ENCODE peak calls at places on chromosomes 16 and 17, in eight cellular contexts. One of them, this sample, is unnamed.

GRCh38 chr17:40499551-40500189 is 1.8 kb downstream of the TNS4 start:
- DNase-seq in SK-N-SH: peak; percentile 84
- DNase-seq in body of pancreas: peak; percentile 88
- DNase-seq in Peyer's patch: peak; percentile 92
- DNase-seq in hepatocyte: peak; percentile 87
- DNase-seq in left lung: peak; percentile 90
- DNase-seq in BE2C: peak; percentile 86
- DNase-seq in HCT116: no peak
- DNase-seq in this sample: no peak

GRCh38 chr16:55189975-55190636 is 133.9 kb upstream of the IRX6 start:
- DNase-seq in Peyer's patch: no peak
- DNase-seq in body of pancreas: no peak
- DNase-seq in SK-N-SH: no peak
- DNase-seq in BE2C: no peak
- DNase-seq in hepatocyte: no peak
- DNase-seq in left lung: no peak
- DNase-seq in HCT116: no peak
- DNase-seq in this sample: no peak

GRCh38 chr17:7807206-7807605 is 26.8 kb upstream of the KDM6B start:
- DNase-seq in BE2C: no peak
- DNase-seq in left lung: no peak
- DNase-seq in Peyer's patch: no peak
- DNase-seq in hepatocyte: no peak
- DNase-seq in HCT116: no peak
- DNase-seq in body of pancreas: no peak
- DNase-seq in SK-N-SH: no peak
- DNase-seq in this sample: no peak

GRCh38 chr17:66240630-66241029 is 11.4 kb upstream of the APOH start:
- DNase-seq in hepatocyte: no peak
- DNase-seq in Peyer's patch: no peak
- DNase-seq in SK-N-SH: no peak
- DNase-seq in HCT116: no peak
- DNase-seq in BE2C: no peak
- DNase-seq in body of pancreas: no peak
- DNase-seq in left lung: no peak
- DNase-seq in this sample: no peak

GRCh38 chr17:39700148-39700987 is 504 bp downstream of the ERBB2 start:
- DNase-seq in left lung: peak; percentile 84
- DNase-seq in SK-N-SH: no peak
- DNase-seq in Peyer's patch: peak; percentile 69
- DNase-seq in BE2C: no peak
- DNase-seq in HCT116: no peak
- DNase-seq in body of pancreas: no peak
- DNase-seq in hepatocyte: peak; percentile 73
- DNase-seq in this sample: no peak

GRCh38 chr17:57033296-57033695 is 51.8 kb upstream of the AKAP1 start:
- DNase-seq in body of pancreas: peak; percentile 60
- DNase-seq in left lung: no peak
- DNase-seq in hepatocyte: no peak
- DNase-seq in Peyer's patch: no peak
- DNase-seq in SK-N-SH: no peak
- DNase-seq in HCT116: no peak
- DNase-seq in BE2C: no peak
- DNase-seq in this sample: no peak

GRCh38 chr16:81492965-81493754 is 48.6 kb downstream of the CMIP start:
- DNase-seq in Peyer's patch: no peak
- DNase-seq in hepatocyte: no peak
- DNase-seq in body of pancreas: no peak
- DNase-seq in HCT116: peak; percentile 16
- DNase-seq in BE2C: no peak
- DNase-seq in left lung: no peak
- DNase-seq in SK-N-SH: no peak
- DNase-seq in this sample: no peak

GRCh38 chr16:55498101-55498500 is 10.8 kb upstream of the LPCAT2 start:
- DNase-seq in left lung: no peak
- DNase-seq in SK-N-SH: no peak
- DNase-seq in Peyer's patch: no peak
- DNase-seq in HCT116: no peak
- DNase-seq in body of pancreas: no peak
- DNase-seq in BE2C: no peak
- DNase-seq in hepatocyte: no peak
- DNase-seq in this sample: no peak

GRCh38 chr17:79023886-79024771 is at the start of gene C1QTNF1:
- DNase-seq in hepatocyte: peak; percentile 75
- DNase-seq in BE2C: peak; percentile 63
- DNase-seq in SK-N-SH: peak; percentile 95
- DNase-seq in left lung: peak; percentile 87
- DNase-seq in Peyer's patch: peak; percentile 76
- DNase-seq in HCT116: no peak
- DNase-seq in body of pancreas: peak; percentile 35
- DNase-seq in this sample: no peak

GRCh38 chr17:40621019-40621418 is 26.6 kb downstream of the SMARCE1 start:
- DNase-seq in body of pancreas: no peak
- DNase-seq in BE2C: no peak
- DNase-seq in Peyer's patch: no peak
- DNase-seq in hepatocyte: no peak
- DNase-seq in HCT116: no peak
- DNase-seq in SK-N-SH: no peak
- DNase-seq in left lung: no peak
- DNase-seq in this sample: no peak

GRCh38 chr17:46167826-46168569 is 25.2 kb downstream of the KANSL1 start:
- DNase-seq in HCT116: no peak
- DNase-seq in body of pancreas: no peak
- DNase-seq in Peyer's patch: no peak
- DNase-seq in hepatocyte: peak; percentile 31
- DNase-seq in left lung: no peak
- DNase-seq in SK-N-SH: no peak
- DNase-seq in BE2C: no peak
- DNase-seq in this sample: no peak

GRCh38 chr16:709651-710499 is 4.3 kb upstream of the FBXL16 start:
- DNase-seq in hepatocyte: peak; percentile 71
- DNase-seq in left lung: no peak
- DNase-seq in Peyer's patch: no peak
- DNase-seq in HCT116: no peak
- DNase-seq in SK-N-SH: peak; percentile 91
- DNase-seq in body of pancreas: peak; percentile 68
- DNase-seq in BE2C: peak; percentile 95
- DNase-seq in this sample: no peak

GRCh38 chr16:72856797-72857196 is 191.1 kb downstream of the ZFHX3 start:
- DNase-seq in BE2C: peak; percentile 52
- DNase-seq in HCT116: no peak
- DNase-seq in left lung: no peak
- DNase-seq in SK-N-SH: peak; percentile 54
- DNase-seq in body of pancreas: no peak
- DNase-seq in hepatocyte: peak; percentile 32
- DNase-seq in Peyer's patch: no peak
- DNase-seq in this sample: no peak

GRCh38 chr16:30924086-30924714 is 828 bp downstream of the FBXL19 start:
- DNase-seq in HCT116: no peak
- DNase-seq in Peyer's patch: no peak
- DNase-seq in body of pancreas: no peak
- DNase-seq in BE2C: no peak
- DNase-seq in hepatocyte: peak; percentile 38
- DNase-seq in SK-N-SH: peak; percentile 67
- DNase-seq in left lung: peak; percentile 86
- DNase-seq in this sample: no peak

GRCh38 chr17:17269926-17270773 is 10.9 kb downstream of the COPS3 start:
- DNase-seq in SK-N-SH: no peak
- DNase-seq in left lung: no peak
- DNase-seq in BE2C: peak; percentile 12
- DNase-seq in hepatocyte: no peak
- DNase-seq in Peyer's patch: no peak
- DNase-seq in body of pancreas: no peak
- DNase-seq in HCT116: peak; percentile 8
- DNase-seq in this sample: no peak
- TF ChIP-seq CTCF in SK-N-SH: peak; percentile 55
- TF ChIP-seq CTCF in left lung: no peak
- TF ChIP-seq CTCF in BE2C: peak; percentile 36
- TF ChIP-seq CTCF in hepatocyte: peak; percentile 24
- TF ChIP-seq CTCF in Peyer's patch: peak; percentile 20
- TF ChIP-seq CTCF in body of pancreas: no peak
- TF ChIP-seq CTCF in HCT116: peak; percentile 64
- TF ChIP-seq CTCF in this sample: peak; percentile 46

DNA sequence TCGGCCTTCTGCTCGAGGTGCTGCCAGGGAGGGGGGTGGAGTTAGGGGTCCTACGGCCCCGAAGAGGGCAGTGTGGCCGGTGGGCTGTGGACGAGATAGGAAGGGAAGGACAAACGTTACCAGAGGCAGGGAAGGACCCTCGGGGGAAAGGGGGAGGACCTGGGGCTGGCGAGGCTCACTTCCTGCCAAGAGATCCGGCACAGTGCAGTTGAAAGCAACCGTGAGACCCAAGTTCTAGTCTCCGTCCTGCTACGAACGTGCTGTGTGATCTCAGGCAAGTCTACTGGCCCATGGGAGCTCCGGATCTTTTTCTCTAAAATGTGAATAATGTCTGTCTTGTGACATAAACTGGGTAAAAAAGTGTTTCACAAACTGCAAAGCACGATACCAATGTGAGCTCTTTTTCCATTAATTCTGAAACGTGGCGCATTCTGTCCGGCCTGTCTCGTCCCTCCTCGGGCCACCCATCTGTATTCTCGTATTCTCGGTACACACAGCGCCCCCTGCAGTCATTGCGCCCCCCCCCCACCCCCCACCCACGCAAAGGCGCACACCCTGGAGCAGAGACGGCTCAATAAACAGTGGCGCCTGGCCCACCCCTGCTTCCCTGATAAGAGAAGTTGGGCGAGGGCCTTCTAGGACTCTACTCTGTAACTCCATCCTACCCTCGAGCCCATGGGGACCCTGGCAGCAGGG is 8.8 kb downstream of the CYGB start:
- DNase-seq in HCT116: no peak
- DNase-seq in left lung: no peak
- DNase-seq in body of pancreas: no peak
- DNase-seq in BE2C: peak; percentile 75
- DNase-seq in hepatocyte: no peak
- DNase-seq in SK-N-SH: peak; percentile 80
- DNase-seq in Peyer's patch: no peak
- DNase-seq in this sample: no peak
- H3K4me3 ChIP-seq in HCT116: no peak overlapping the region
- H3K4me3 ChIP-seq in left lung: no peak overlapping the region
- H3K4me3 ChIP-seq in body of pancreas: no peak overlapping the region
- H3K4me3 ChIP-seq in BE2C: peak overlapping the region; percentile 22
- H3K4me3 ChIP-seq in hepatocyte: no peak overlapping the region
- H3K4me3 ChIP-seq in SK-N-SH: no peak overlapping the region
- H3K4me3 ChIP-seq in Peyer's patch: peak overlapping the region; percentile 23
- H3K4me3 ChIP-seq in this sample: no peak overlapping the region

GRCh38 chr17:30975042-30975820 is 4.4 kb downstream of the RNF135 start:
- DNase-seq in SK-N-SH: no peak
- DNase-seq in body of pancreas: no peak
- DNase-seq in hepatocyte: no peak
- DNase-seq in Peyer's patch: no peak
- DNase-seq in HCT116: no peak
- DNase-seq in BE2C: no peak
- DNase-seq in left lung: no peak
- DNase-seq in this sample: no peak

GRCh38 chr17:30969989-30970680 is 704 bp upstream of the RNF135 start:
- DNase-seq in Peyer's patch: peak; percentile 54
- DNase-seq in hepatocyte: peak; percentile 30
- DNase-seq in SK-N-SH: no peak
- DNase-seq in HCT116: no peak
- DNase-seq in left lung: no peak
- DNase-seq in body of pancreas: peak; percentile 38
- DNase-seq in BE2C: no peak
- DNase-seq in this sample: no peak

GRCh38 chr17:30970757-30971567 is at the start of gene RNF135:
- DNase-seq in left lung: peak; percentile 95
- DNase-seq in hepatocyte: peak; percentile 89
- DNase-seq in BE2C: peak; percentile 27
- DNase-seq in SK-N-SH: no peak
- DNase-seq in body of pancreas: peak; percentile 89
- DNase-seq in HCT116: peak; percentile 63
- DNase-seq in Peyer's patch: peak; percentile 89
- DNase-seq in this sample: peak; percentile 68
- TF ChIP-seq CTCF in left lung: peak; percentile 42
- TF ChIP-seq CTCF in hepatocyte: no peak
- TF ChIP-seq CTCF in BE2C: no peak
- TF ChIP-seq CTCF in SK-N-SH: no peak
- TF ChIP-seq CTCF in body of pancreas: peak; percentile 48
- TF ChIP-seq CTCF in HCT116: no peak
- TF ChIP-seq CTCF in Peyer's patch: peak; percentile 76
- TF ChIP-seq CTCF in this sample: no peak

GRCh38 chr16:89243664-89244063 is 26.2 kb downstream of the ZNF778 start:
- DNase-seq in hepatocyte: no peak
- DNase-seq in body of pancreas: no peak
- DNase-seq in HCT116: no peak
- DNase-seq in SK-N-SH: no peak
- DNase-seq in left lung: no peak
- DNase-seq in BE2C: no peak
- DNase-seq in Peyer's patch: no peak
- DNase-seq in this sample: no peak

GRCh38 chr16:89244754-89245153 is 27.3 kb downstream of the ZNF778 start:
- DNase-seq in body of pancreas: no peak
- DNase-seq in Peyer's patch: no peak
- DNase-seq in hepatocyte: no peak
- DNase-seq in left lung: peak; percentile 90
- DNase-seq in HCT116: no peak
- DNase-seq in BE2C: no peak
- DNase-seq in SK-N-SH: no peak
- DNase-seq in this sample: no peak

GRCh38 chr16:89246903-89247733 is 29.6 kb downstream of the ZNF778 start:
- DNase-seq in hepatocyte: peak; percentile 97
- DNase-seq in SK-N-SH: peak; percentile 100
- DNase-seq in body of pancreas: peak; percentile 87
- DNase-seq in left lung: peak; percentile 98
- DNase-seq in BE2C: peak; percentile 96
- DNase-seq in Peyer's patch: peak; percentile 97
- DNase-seq in HCT116: peak; percentile 68
- DNase-seq in this sample: peak; percentile 22

GRCh38 chr16:89246383-89246902 is 28.9 kb downstream of the ZNF778 start:
- DNase-seq in HCT116: no peak
- DNase-seq in body of pancreas: no peak
- DNase-seq in SK-N-SH: no peak
- DNase-seq in left lung: no peak
- DNase-seq in hepatocyte: no peak
- DNase-seq in BE2C: no peak
- DNase-seq in Peyer's patch: no peak
- DNase-seq in this sample: no peak

DNA sequence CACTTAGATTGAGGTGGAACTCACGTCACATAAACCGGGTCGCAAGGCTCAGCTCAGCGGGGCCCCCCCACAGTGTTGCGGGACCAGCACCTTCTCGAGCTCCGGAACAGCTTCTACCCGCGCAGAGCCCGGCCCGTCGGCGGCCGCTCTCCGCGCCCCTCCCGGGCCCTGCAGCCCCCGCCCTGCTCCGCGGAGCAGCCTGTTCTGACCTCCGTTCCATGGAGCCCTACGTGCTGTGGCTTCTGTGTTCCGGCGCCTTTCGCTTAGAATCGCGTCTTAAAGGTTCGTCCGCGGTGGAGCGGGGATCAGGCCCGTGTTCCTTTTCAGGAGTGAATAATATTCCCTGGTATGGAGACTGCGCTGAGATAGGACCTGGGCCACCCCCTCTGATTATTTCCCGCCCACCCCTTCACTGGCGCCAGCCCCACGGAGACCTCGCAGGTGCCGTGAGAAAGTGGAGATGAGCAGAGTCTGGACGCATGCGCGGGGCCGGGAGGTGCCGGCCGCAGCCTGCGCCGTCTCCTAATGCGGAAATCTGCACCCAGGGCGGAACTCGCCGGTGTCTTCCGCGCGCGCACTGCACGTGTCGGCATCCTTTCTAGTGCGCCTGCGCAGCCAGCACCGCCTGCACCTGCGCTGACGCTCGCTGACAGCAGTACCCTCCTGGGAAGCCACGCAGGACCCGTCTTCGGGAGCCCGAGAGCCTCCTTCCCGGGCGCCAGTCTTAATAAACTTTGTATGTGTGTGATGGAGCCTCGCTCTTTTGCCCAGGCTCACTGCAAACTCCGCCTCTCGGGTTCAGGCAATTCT is 30.9 kb downstream of the ZNF778 start:
- DNase-seq in body of pancreas: no peak
- DNase-seq in HCT116: no peak
- DNase-seq in hepatocyte: no peak
- DNase-seq in BE2C: no peak
- DNase-seq in SK-N-SH: peak; percentile 40
- DNase-seq in Peyer's patch: no peak
- DNase-seq in left lung: peak; percentile 77
- DNase-seq in this sample: no peak
- H3K4me3 ChIP-seq in body of pancreas: no peak overlapping the region
- H3K4me3 ChIP-seq in HCT116: peak overlapping the region; percentile 46
- H3K4me3 ChIP-seq in hepatocyte: no peak overlapping the region
- H3K4me3 ChIP-seq in BE2C: no peak overlapping the region
- H3K4me3 ChIP-seq in SK-N-SH: peak overlapping the region; percentile 60
- H3K4me3 ChIP-seq in Peyer's patch: peak overlapping the region; percentile 60
- H3K4me3 ChIP-seq in left lung: peak overlapping the region; percentile 28
- H3K4me3 ChIP-seq in this sample: peak overlapping the region; percentile 46

This sample was measured in retinal pigment epithelial cell.